ENCODE peak calls at places on chromosome 21, in nine cellular contexts. I, O, H, W, C, J, R, K and Q are unnamed samples.

GRCh38 chr21:32403201-32403701 is 9.3 kb upstream of the EVA1C start:
- DNase-seq in I (peak; percentile 51), O (peak; percentile 78), H (peak; percentile 46), W (no peak), C (peak; percentile 60), J (peak; percentile 71), R (peak; percentile 24), K (peak; percentile 75), Q (peak; percentile 32)

GRCh38 chr21:25560151-25560783 is 47.0 kb downstream of the MRPL39 start:
- DNase-seq in I (no peak), O (no peak), H (no peak), W (no peak), C (no peak), J (no peak), R (no peak), K (no peak), Q (no peak)

GRCh38 chr21:34916446-34916845 is 132.7 kb downstream of the RUNX1 start:
- DNase-seq in I (no peak), O (peak; percentile 73), H (no peak), W (no peak), C (no peak), J (no peak), R (no peak), K (no peak), Q (no peak)

GRCh38 chr21:25464275-25464674 is 143.0 kb downstream of the MRPL39 start:
- DNase-seq in I (no peak), O (no peak), H (no peak), W (no peak), C (no peak), J (no peak), R (no peak), K (no peak), Q (no peak)

GRCh38 chr21:31555741-31556191 is 103.7 kb upstream of the SOD1 start:
- DNase-seq in I (no peak), O (no peak), H (no peak), W (no peak), C (no peak), J (peak; percentile 85), R (no peak), K (no peak), Q (no peak)

GRCh38 chr21:32301596-32301995 is 2.9 kb downstream of the MRAP start:
- DNase-seq in I (no peak), O (no peak), H (no peak), W (no peak), C (no peak), J (no peak), R (no peak), K (no peak), Q (no peak)

GRCh38 chr21:38567577-38568360 is 69.5 kb upstream of the ERG start:
- DNase-seq in I (no peak), O (peak; percentile 91), H (no peak), W (no peak), C (no peak), J (peak; percentile 11), R (no peak), K (no peak), Q (no peak)

GRCh38 chr21:42578034-42578433 is 64.4 kb downstream of the SLC37A1 start:
- DNase-seq in I (no peak), O (no peak), H (no peak), W (no peak), C (peak; percentile 6), J (no peak), R (no peak), K (no peak), Q (no peak)

GRCh38 chr21:45767071-45768006 is 123.8 kb downstream of the PCBP3 start:
- DNase-seq in I (no peak), O (peak; percentile 30), H (no peak), W (no peak), C (no peak), J (no peak), R (no peak), K (no peak), Q (no peak)

GRCh38 chr21:44332965-44333364 is 6.2 kb downstream of the CFAP410 start:
- DNase-seq in I (no peak), O (no peak), H (no peak), W (no peak), C (no peak), J (no peak), R (no peak), K (no peak), Q (no peak)

GRCh38 chr21:37551406-37552355 is 185.1 kb downstream of the DYRK1A start:
- DNase-seq in I (no peak), O (peak; percentile 26), H (peak; percentile 38), W (no peak), C (no peak), J (peak; percentile 63), R (no peak), K (peak; percentile 20), Q (no peak)

GRCh38 chr21:45155910-45156309 is 81.5 kb downstream of the ADARB1 start:
- DNase-seq in I (no peak), O (no peak), H (no peak), W (no peak), C (no peak), J (no peak), R (no peak), K (no peak), Q (no peak)

GRCh38 chr21:33171584-33172169 is 58.1 kb upstream of the IFNAR2 start:
- DNase-seq in I (no peak), O (no peak), H (no peak), W (no peak), C (no peak), J (no peak), R (no peak), K (no peak), Q (no peak)

GRCh38 chr21:25934130-25934529 is 199.4 kb downstream of the GABPA start:
- DNase-seq in I (no peak), O (no peak), H (no peak), W (no peak), C (no peak), J (no peak), R (no peak), K (no peak), Q (no peak)

GRCh38 chr21:31670065-31670464 is 10.6 kb downstream of the SOD1 start:
- DNase-seq in I (no peak), O (no peak), H (no peak), W (no peak), C (no peak), J (no peak), R (no peak), K (no peak), Q (no peak)